ENCODE peak calls at places on chromosomes 13 and 19, in nine cellular contexts. One of them, this sample, is unnamed.

GRCh38 chr13:38767506-38768265 is 80.8 kb downstream of the FREM2 start:
- DNase-seq in psoas muscle: no peak
- DNase-seq in heart right ventricle: peak
- DNase-seq in brain microvascular endothelial cell: no peak
- DNase-seq in breast epithelium: no peak
- DNase-seq in tibial artery: no peak
- DNase-seq in sigmoid colon: no peak
- DNase-seq in Peyer's patch: no peak
- DNase-seq in heart left ventricle: no peak
- DNase-seq in this sample: no peak

GRCh38 chr19:19381007-19381926 is 24.2 kb upstream of the GATAD2A start:
- DNase-seq in psoas muscle: no peak
- DNase-seq in Peyer's patch: no peak
- DNase-seq in tibial artery: no peak
- DNase-seq in brain microvascular endothelial cell: no peak
- DNase-seq in heart right ventricle: no peak
- DNase-seq in heart left ventricle: no peak
- DNase-seq in breast epithelium: no peak
- DNase-seq in sigmoid colon: no peak
- DNase-seq in this sample: no peak

GRCh38 chr19:13817615-13818371 is 22.6 kb downstream of the ZSWIM4 start:
- DNase-seq in breast epithelium: no peak
- DNase-seq in brain microvascular endothelial cell: no peak
- DNase-seq in tibial artery: no peak
- DNase-seq in heart left ventricle: no peak
- DNase-seq in psoas muscle: no peak
- DNase-seq in sigmoid colon: no peak
- DNase-seq in heart right ventricle: no peak
- DNase-seq in Peyer's patch: peak
- DNase-seq in this sample: no peak

GRCh38 chr19:29263305-29264080 is 50.5 kb upstream of the UQCRFS1 start:
- DNase-seq in heart right ventricle: peak
- DNase-seq in breast epithelium: no peak
- DNase-seq in Peyer's patch: peak
- DNase-seq in tibial artery: no peak
- DNase-seq in psoas muscle: peak
- DNase-seq in heart left ventricle: no peak
- DNase-seq in sigmoid colon: no peak
- DNase-seq in brain microvascular endothelial cell: peak
- DNase-seq in this sample: no peak

GRCh38 chr19:44530777-44531176 is 1.3 kb upstream of the CEACAM20 start:
- DNase-seq in heart left ventricle: no peak
- DNase-seq in psoas muscle: no peak
- DNase-seq in tibial artery: peak
- DNase-seq in heart right ventricle: no peak
- DNase-seq in brain microvascular endothelial cell: peak
- DNase-seq in Peyer's patch: no peak
- DNase-seq in sigmoid colon: no peak
- DNase-seq in breast epithelium: no peak
- DNase-seq in this sample: no peak

GRCh38 chr13:69198706-69199105 is 908.9 kb upstream of the ATXN8OS start:
- DNase-seq in Peyer's patch: no peak
- DNase-seq in sigmoid colon: no peak
- DNase-seq in heart right ventricle: no peak
- DNase-seq in psoas muscle: no peak
- DNase-seq in heart left ventricle: no peak
- DNase-seq in brain microvascular endothelial cell: no peak
- DNase-seq in breast epithelium: no peak
- DNase-seq in tibial artery: no peak
- DNase-seq in this sample: no peak

GRCh38 chr13:23986619-23987018 is 89.3 kb upstream of the C1QTNF9B start:
- DNase-seq in brain microvascular endothelial cell: peak
- DNase-seq in tibial artery: no peak
- DNase-seq in sigmoid colon: no peak
- DNase-seq in heart right ventricle: no peak
- DNase-seq in breast epithelium: no peak
- DNase-seq in heart left ventricle: no peak
- DNase-seq in Peyer's patch: no peak
- DNase-seq in psoas muscle: no peak
- DNase-seq in this sample: no peak

GRCh38 chr13:80740076-80740475 is 399.1 kb upstream of the SPRY2 start:
- DNase-seq in brain microvascular endothelial cell: no peak
- DNase-seq in psoas muscle: no peak
- DNase-seq in heart right ventricle: no peak
- DNase-seq in tibial artery: no peak
- DNase-seq in sigmoid colon: no peak
- DNase-seq in heart left ventricle: no peak
- DNase-seq in Peyer's patch: no peak
- DNase-seq in breast epithelium: no peak
- DNase-seq in this sample: no peak

GRCh38 chr13:46778879-46779278 is 18.1 kb downstream of the ESD start:
- DNase-seq in brain microvascular endothelial cell: no peak
- DNase-seq in sigmoid colon: no peak
- DNase-seq in breast epithelium: no peak
- DNase-seq in heart right ventricle: no peak
- DNase-seq in tibial artery: no peak
- DNase-seq in Peyer's patch: no peak
- DNase-seq in heart left ventricle: no peak
- DNase-seq in psoas muscle: no peak
- DNase-seq in this sample: no peak

GRCh38 chr13:61765181-61765742 is 349.6 kb upstream of the PCDH20 start:
- DNase-seq in psoas muscle: no peak
- DNase-seq in Peyer's patch: no peak
- DNase-seq in sigmoid colon: no peak
- DNase-seq in tibial artery: no peak
- DNase-seq in breast epithelium: no peak
- DNase-seq in heart right ventricle: no peak
- DNase-seq in heart left ventricle: peak
- DNase-seq in brain microvascular endothelial cell: no peak
- DNase-seq in this sample: no peak

GRCh38 chr13:70043685-70044084 is 63.9 kb upstream of the ATXN8OS start:
- DNase-seq in tibial artery: no peak
- DNase-seq in heart right ventricle: no peak
- DNase-seq in breast epithelium: no peak
- DNase-seq in heart left ventricle: no peak
- DNase-seq in brain microvascular endothelial cell: no peak
- DNase-seq in Peyer's patch: no peak
- DNase-seq in psoas muscle: no peak
- DNase-seq in sigmoid colon: no peak
- DNase-seq in this sample: no peak

GRCh38 chr13:107900775-107901174 is 314.6 kb downstream of the LIG4 start:
- DNase-seq in heart right ventricle: no peak
- DNase-seq in brain microvascular endothelial cell: peak
- DNase-seq in psoas muscle: no peak
- DNase-seq in Peyer's patch: no peak
- DNase-seq in sigmoid colon: no peak
- DNase-seq in tibial artery: no peak
- DNase-seq in breast epithelium: no peak
- DNase-seq in heart left ventricle: no peak
- DNase-seq in this sample: no peak

GRCh38 chr13:73913043-73913740 is 221.0 kb downstream of the KLF12 start:
- DNase-seq in tibial artery: no peak
- DNase-seq in Peyer's patch: no peak
- DNase-seq in brain microvascular endothelial cell: peak
- DNase-seq in breast epithelium: no peak
- DNase-seq in heart left ventricle: no peak
- DNase-seq in sigmoid colon: no peak
- DNase-seq in heart right ventricle: no peak
- DNase-seq in psoas muscle: no peak
- DNase-seq in this sample: no peak

GRCh38 chr13:26482451-26483197 is 74.9 kb upstream of the WASF3 start:
- DNase-seq in brain microvascular endothelial cell: peak
- DNase-seq in sigmoid colon: peak
- DNase-seq in breast epithelium: peak
- DNase-seq in heart left ventricle: no peak
- DNase-seq in heart right ventricle: peak
- DNase-seq in psoas muscle: no peak
- DNase-seq in Peyer's patch: peak
- DNase-seq in tibial artery: no peak
- DNase-seq in this sample: no peak

DNA sequence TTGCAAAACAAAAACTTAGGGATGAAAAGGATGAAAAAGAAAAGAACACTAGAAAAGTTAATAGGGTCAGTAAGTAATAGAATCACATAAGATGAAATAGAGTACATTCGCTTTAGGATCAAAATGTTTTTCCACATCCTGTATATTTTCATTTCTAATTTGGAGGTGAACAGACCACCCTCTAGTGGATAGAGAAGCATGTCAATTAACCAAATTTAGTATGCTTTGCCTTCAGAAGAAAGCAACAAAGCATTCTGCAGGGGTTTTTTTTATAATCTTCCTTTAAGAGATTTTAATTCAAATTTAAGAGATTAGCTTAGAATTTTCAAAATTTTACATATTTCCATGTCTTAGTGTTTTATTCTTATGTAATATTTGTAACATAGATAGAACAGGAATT is 610.9 kb upstream of the SGCG start:
- DNase-seq in breast epithelium: no peak
- DNase-seq in brain microvascular endothelial cell: no peak
- DNase-seq in tibial artery: no peak
- DNase-seq in Peyer's patch: no peak
- DNase-seq in heart left ventricle: no peak
- DNase-seq in heart right ventricle: no peak
- DNase-seq in sigmoid colon: no peak
- DNase-seq in psoas muscle: no peak
- DNase-seq in this sample: no peak
- TF ChIP-seq CTCF in breast epithelium: no peak
- TF ChIP-seq CTCF in brain microvascular endothelial cell: no peak
- TF ChIP-seq CTCF in tibial artery: no peak
- TF ChIP-seq CTCF in Peyer's patch: no peak
- TF ChIP-seq CTCF in heart left ventricle: no peak
- TF ChIP-seq CTCF in heart right ventricle: no peak
- TF ChIP-seq CTCF in sigmoid colon: no peak
- TF ChIP-seq CTCF in psoas muscle: no peak
- TF ChIP-seq CTCF in this sample: no peak

DNA sequence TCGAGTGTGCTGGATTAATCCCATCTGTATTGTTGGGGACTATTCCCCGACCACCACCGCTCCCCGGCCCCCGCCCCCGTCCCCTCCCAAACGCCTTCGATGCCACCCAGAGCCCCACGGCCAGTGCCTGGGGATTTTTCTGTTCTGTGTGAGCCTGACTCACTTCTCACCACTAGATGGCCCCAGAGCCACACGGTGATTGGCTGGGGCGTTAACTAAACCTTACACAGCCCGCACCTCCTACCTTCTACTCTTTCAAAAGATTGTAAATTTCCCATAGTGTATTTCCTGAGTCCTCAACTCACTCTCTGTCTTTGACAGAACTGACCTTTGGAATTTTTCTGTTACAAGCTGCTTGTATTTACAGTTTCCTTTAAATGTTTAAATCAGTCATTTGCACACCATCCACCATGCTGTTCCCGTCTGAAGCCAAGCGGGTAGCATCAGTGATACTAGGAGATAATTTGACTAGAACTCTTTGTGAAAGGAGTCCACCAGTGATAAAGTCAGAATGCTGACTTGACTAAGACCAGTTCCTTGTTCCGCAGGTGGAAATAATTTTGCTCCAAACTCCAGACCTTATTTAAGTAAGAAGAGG is 61.4 kb downstream of the RFX2 start:
- DNase-seq in psoas muscle: peak
- DNase-seq in tibial artery: peak
- DNase-seq in heart left ventricle: peak
- DNase-seq in breast epithelium: peak
- DNase-seq in sigmoid colon: peak
- DNase-seq in Peyer's patch: peak
- DNase-seq in brain microvascular endothelial cell: peak
- DNase-seq in heart right ventricle: peak
- DNase-seq in this sample: peak
- TF ChIP-seq CTCF in psoas muscle: peak
- TF ChIP-seq CTCF in tibial artery: peak
- TF ChIP-seq CTCF in heart left ventricle: peak
- TF ChIP-seq CTCF in breast epithelium: peak
- TF ChIP-seq CTCF in sigmoid colon: peak
- TF ChIP-seq CTCF in Peyer's patch: peak
- TF ChIP-seq CTCF in brain microvascular endothelial cell: peak
- TF ChIP-seq CTCF in heart right ventricle: peak
- TF ChIP-seq CTCF in this sample: no peak

GRCh38 chr19:5367530-5368133 is 27.0 kb upstream of the PTPRS start:
- DNase-seq in heart right ventricle: no peak
- DNase-seq in Peyer's patch: no peak
- DNase-seq in tibial artery: no peak
- DNase-seq in psoas muscle: no peak
- DNase-seq in heart left ventricle: no peak
- DNase-seq in sigmoid colon: no peak
- DNase-seq in breast epithelium: no peak
- DNase-seq in brain microvascular endothelial cell: no peak
- DNase-seq in this sample: no peak

GRCh38 chr19:5372572-5373200 is 32.1 kb upstream of the PTPRS start:
- DNase-seq in sigmoid colon: no peak
- DNase-seq in heart right ventricle: no peak
- DNase-seq in heart left ventricle: no peak
- DNase-seq in breast epithelium: no peak
- DNase-seq in tibial artery: no peak
- DNase-seq in brain microvascular endothelial cell: no peak
- DNase-seq in Peyer's patch: no peak
- DNase-seq in psoas muscle: no peak
- DNase-seq in this sample: no peak

GRCh38 chr19:5365905-5366304 is 25.3 kb upstream of the PTPRS start:
- DNase-seq in Peyer's patch: no peak
- DNase-seq in brain microvascular endothelial cell: no peak
- DNase-seq in breast epithelium: no peak
- DNase-seq in tibial artery: no peak
- DNase-seq in heart left ventricle: no peak
- DNase-seq in psoas muscle: no peak
- DNase-seq in heart right ventricle: no peak
- DNase-seq in sigmoid colon: no peak
- DNase-seq in this sample: no peak

GRCh38 chr19:5369304-5369703 is 28.7 kb upstream of the PTPRS start:
- DNase-seq in sigmoid colon: no peak
- DNase-seq in breast epithelium: no peak
- DNase-seq in heart right ventricle: no peak
- DNase-seq in tibial artery: no peak
- DNase-seq in brain microvascular endothelial cell: no peak
- DNase-seq in psoas muscle: no peak
- DNase-seq in heart left ventricle: no peak
- DNase-seq in Peyer's patch: no peak
- DNase-seq in this sample: no peak

DNA sequence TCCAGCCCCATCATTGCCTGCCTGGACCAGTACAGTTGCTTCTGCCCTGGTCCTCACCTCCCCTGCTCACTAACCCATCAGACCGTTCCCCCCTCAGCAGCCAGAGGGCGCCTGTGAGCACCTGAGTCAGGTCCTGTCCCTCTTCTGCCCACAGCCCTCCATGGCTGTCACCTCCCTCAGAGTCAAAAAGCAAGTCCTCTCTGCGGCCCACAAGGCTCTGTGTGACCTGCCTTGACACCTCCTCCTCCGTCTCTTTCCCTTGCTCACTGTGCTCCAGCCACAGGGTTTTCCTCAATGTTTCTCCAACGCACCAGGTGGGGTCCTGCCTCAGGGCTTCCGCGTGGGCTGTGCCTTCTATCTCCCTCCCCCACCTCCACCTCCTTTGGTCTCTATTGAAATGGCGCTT is 29.4 kb upstream of the PTPRS start:
- DNase-seq in Peyer's patch: peak
- DNase-seq in psoas muscle: no peak
- DNase-seq in heart right ventricle: no peak
- DNase-seq in sigmoid colon: no peak
- DNase-seq in breast epithelium: no peak
- DNase-seq in heart left ventricle: no peak
- DNase-seq in brain microvascular endothelial cell: peak
- DNase-seq in tibial artery: no peak
- DNase-seq in this sample: peak
- TF ChIP-seq CTCF in Peyer's patch: peak
- TF ChIP-seq CTCF in psoas muscle: peak
- TF ChIP-seq CTCF in heart right ventricle: peak
- TF ChIP-seq CTCF in sigmoid colon: no peak
- TF ChIP-seq CTCF in breast epithelium: no peak
- TF ChIP-seq CTCF in heart left ventricle: peak
- TF ChIP-seq CTCF in brain microvascular endothelial cell: peak
- TF ChIP-seq CTCF in tibial artery: no peak
- TF ChIP-seq CTCF in this sample: no peak

GRCh38 chr13:59545007-59545406 is 618.7 kb downstream of the DIAPH3 start:
- DNase-seq in heart left ventricle: no peak
- DNase-seq in psoas muscle: no peak
- DNase-seq in tibial artery: no peak
- DNase-seq in brain microvascular endothelial cell: no peak
- DNase-seq in sigmoid colon: no peak
- DNase-seq in heart right ventricle: no peak
- DNase-seq in breast epithelium: no peak
- DNase-seq in Peyer's patch: no peak
- DNase-seq in this sample: no peak
- TF ChIP-seq CTCF in heart left ventricle: no peak
- TF ChIP-seq CTCF in psoas muscle: no peak
- TF ChIP-seq CTCF in tibial artery: no peak
- TF ChIP-seq CTCF in brain microvascular endothelial cell: no peak
- TF ChIP-seq CTCF in sigmoid colon: no peak
- TF ChIP-seq CTCF in heart right ventricle: no peak
- TF ChIP-seq CTCF in breast epithelium: no peak
- TF ChIP-seq CTCF in Peyer's patch: no peak
- TF ChIP-seq CTCF in this sample: no peak

This sample was measured in activated B cell treated with CpG ODN at 0.5 μM for 24 hours.